ENCODE peak calls at places on chromosome 1, in eight cellular contexts. U is H1, W is stomach, L is upper lobe of left lung, Z is K562, H is HCT116, M is breast epithelium, Y is prostate gland. B is an unnamed sample.

GRCh38 chr1:165527673-165528072 is 16.1 kb upstream of the LRRC52 start:
- DNase-seq in U (no peak), W (no peak), L (no peak), Z (no peak), H (no peak), M (no peak), Y (no peak), B (no peak)

GRCh38 chr1:223133824-223134435 is 9.1 kb downstream of the TLR5 start:
- DNase-seq in U (peak; percentile 70), W (peak; percentile 91), L (peak; percentile 95), Z (peak; percentile 97), H (peak; percentile 74), M (peak; percentile 78), Y (peak; percentile 89), B (peak; percentile 80)

GRCh38 chr1:33273402-33273801 is 17.1 kb downstream of the ZNF362 start:
- DNase-seq in U (no peak), W (no peak), L (no peak), Z (no peak), H (no peak), M (no peak), Y (no peak), B (no peak)

GRCh38 chr1:228546541-228547463 is 59.6 kb downstream of the RNF187 start:
- DNase-seq in U (no peak), W (no peak), L (no peak), Z (no peak), H (no peak), M (peak; percentile 8), Y (no peak), B (no peak)

GRCh38 chr1:21232044-21232443 is 55.3 kb upstream of the EIF4G3 start:
- DNase-seq in U (no peak), W (peak; percentile 59), L (no peak), Z (peak; percentile 78), H (peak; percentile 26), M (no peak), Y (peak; percentile 58), B (peak; percentile 47)

GRCh38 chr1:24986372-24986979 is 56.4 kb upstream of the RUNX3 start:
- DNase-seq in U (no peak), W (no peak), L (no peak), Z (no peak), H (no peak), M (no peak), Y (no peak), B (no peak)

GRCh38 chr1:101613549-101613948 is 376.7 kb downstream of the S1PR1 start:
- DNase-seq in U (no peak), W (no peak), L (no peak), Z (no peak), H (no peak), M (no peak), Y (no peak), B (no peak)

GRCh38 chr1:15197591-15198447 is 44.3 kb downstream of the TMEM51 start:
- DNase-seq in U (no peak), W (no peak), L (no peak), Z (peak; percentile 48), H (no peak), M (no peak), Y (no peak), B (no peak)

GRCh38 chr1:244755673-244756072 is 79.8 kb upstream of the COX20 start:
- DNase-seq in U (no peak), W (no peak), L (no peak), Z (no peak), H (no peak), M (no peak), Y (no peak), B (no peak)

GRCh38 chr1:32954183-32954582 is 10.4 kb downstream of the RNF19B start:
- DNase-seq in U (no peak), W (no peak), L (no peak), Z (no peak), H (peak; percentile 28), M (no peak), Y (no peak), B (no peak)

GRCh38 chr1:52848423-52848822 is 5.9 kb downstream of the ZYG11A start:
- DNase-seq in U (no peak), W (no peak), L (no peak), Z (no peak), H (no peak), M (no peak), Y (no peak), B (no peak)

DNA sequence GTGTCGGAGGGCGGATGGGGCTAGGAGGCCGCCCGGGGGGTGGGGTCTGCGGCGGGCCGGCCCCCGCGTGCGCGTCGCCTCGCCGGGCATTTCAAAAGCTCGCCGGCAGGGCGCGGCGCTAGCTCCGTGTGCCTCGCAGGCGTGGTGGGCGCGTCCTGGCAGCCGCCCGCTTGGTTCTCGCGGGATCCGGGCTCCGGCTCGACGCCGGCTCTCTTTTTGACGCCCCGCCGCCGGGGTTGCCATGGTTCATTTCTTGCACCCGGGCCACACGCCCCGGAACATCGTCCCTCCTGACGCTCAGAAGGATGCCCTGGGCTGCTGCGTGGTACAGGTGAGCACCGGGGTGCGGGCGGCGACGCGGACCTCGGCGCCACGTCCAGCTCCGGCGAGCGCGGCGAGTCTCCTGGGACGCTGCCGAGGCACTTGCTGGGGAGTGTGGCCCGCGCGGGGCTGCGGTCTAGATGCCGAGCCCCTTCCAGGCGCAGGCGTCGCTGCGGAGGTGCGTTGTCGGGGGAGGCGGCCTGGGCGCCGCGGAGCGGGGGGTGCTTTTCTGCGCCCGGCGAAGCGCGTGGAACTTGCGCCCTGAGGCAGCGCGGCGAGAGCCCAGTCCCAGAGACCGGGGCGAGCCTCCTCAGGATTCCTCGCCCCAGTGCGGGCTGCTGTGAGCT is at the start of gene ZYG11A:
- DNase-seq in U (peak; percentile 56), W (peak; percentile 59), L (peak; percentile 93), Z (peak; percentile 97), H (no peak), M (no peak), Y (peak; percentile 36), B (peak; percentile 68)
- TF ChIP-seq POLR2AphosphoS5 in U (no peak), W (no peak), L (no peak), Z (peak; percentile 53), H (no peak), M (no peak), Y (no peak), B (no peak)

GRCh38 chr1:156571959-156572662 is at the start of gene IQGAP3:
- DNase-seq in U (no peak), W (peak; percentile 90), L (peak; percentile 93), Z (peak; percentile 90), H (peak; percentile 56), M (peak; percentile 77), Y (peak; percentile 78), B (peak; percentile 93)
- TF ChIP-seq POLR2A in U (no peak), W (no peak), L (no peak), Z (peak; percentile 71), H (peak; percentile 34), M (no peak), Y (no peak), B (no peak)

GRCh38 chr1:1291611-1292441 is 11.6 kb downstream of the SCNN1D start:
- DNase-seq in U (no peak), W (peak; percentile 88), L (peak; percentile 89), Z (peak; percentile 65), H (no peak), M (peak; percentile 77), Y (peak; percentile 86), B (peak; percentile 96)
- TF ChIP-seq POLR2AphosphoS5 in U (no peak), W (no peak), L (no peak), Z (no peak), H (no peak), M (no peak), Y (peak; percentile 18), B (no peak)

DNA sequence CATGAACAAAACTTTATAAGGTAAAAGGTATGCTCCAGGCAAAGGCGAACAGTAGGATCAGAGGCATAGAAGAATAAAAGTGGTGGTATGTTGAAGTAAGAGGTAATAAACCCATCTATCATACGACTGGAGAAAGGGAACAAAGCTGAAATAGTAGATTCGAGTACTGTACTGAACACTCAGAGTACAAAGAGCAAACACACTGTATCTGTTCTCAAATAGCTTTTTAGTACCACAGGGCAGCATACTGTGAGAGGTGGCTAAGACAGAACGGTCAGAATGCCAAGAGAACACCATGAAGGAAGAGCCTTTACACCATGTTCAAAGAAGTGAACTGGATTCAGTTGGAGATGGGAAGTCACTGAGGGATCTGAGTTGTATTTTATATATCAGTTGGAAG is 83.2 kb downstream of the EPS15 start:
- DNase-seq in U (no peak), W (no peak), L (no peak), Z (no peak), H (no peak), M (no peak), Y (no peak), B (no peak)
- TF ChIP-seq POLR2A in U (no peak), W (no peak), L (no peak), Z (no peak), H (no peak), M (no peak), Y (no peak), B (no peak)

GRCh38 chr1:20087668-20088067 is 17.7 kb downstream of the PLA2G5 start:
- DNase-seq in U (no peak), W (no peak), L (no peak), Z (peak; percentile 59), H (no peak), M (no peak), Y (no peak), B (no peak)
- TF ChIP-seq POLR2AphosphoS5 in U (no peak), W (no peak), L (no peak), Z (no peak), H (no peak), M (no peak), Y (no peak), B (no peak)

GRCh38 chr1:151347523-151348246 is 633 bp upstream of the RFX5 start:
- DNase-seq in U (no peak), W (no peak), L (no peak), Z (no peak), H (no peak), M (no peak), Y (no peak), B (no peak)

GRCh38 chr1:151343587-151343986 is 3.5 kb downstream of the RFX5 start:
- DNase-seq in U (no peak), W (no peak), L (no peak), Z (no peak), H (no peak), M (no peak), Y (no peak), B (no peak)

GRCh38 chr1:151342562-151342961 is 4.5 kb downstream of the RFX5 start:
- DNase-seq in U (no peak), W (no peak), L (no peak), Z (no peak), H (no peak), M (no peak), Y (no peak), B (no peak)

GRCh38 chr1:151346082-151346768 is 827 bp downstream of the RFX5 start:
- DNase-seq in U (no peak), W (no peak), L (no peak), Z (peak; percentile 22), H (no peak), M (no peak), Y (no peak), B (no peak)

DNA sequence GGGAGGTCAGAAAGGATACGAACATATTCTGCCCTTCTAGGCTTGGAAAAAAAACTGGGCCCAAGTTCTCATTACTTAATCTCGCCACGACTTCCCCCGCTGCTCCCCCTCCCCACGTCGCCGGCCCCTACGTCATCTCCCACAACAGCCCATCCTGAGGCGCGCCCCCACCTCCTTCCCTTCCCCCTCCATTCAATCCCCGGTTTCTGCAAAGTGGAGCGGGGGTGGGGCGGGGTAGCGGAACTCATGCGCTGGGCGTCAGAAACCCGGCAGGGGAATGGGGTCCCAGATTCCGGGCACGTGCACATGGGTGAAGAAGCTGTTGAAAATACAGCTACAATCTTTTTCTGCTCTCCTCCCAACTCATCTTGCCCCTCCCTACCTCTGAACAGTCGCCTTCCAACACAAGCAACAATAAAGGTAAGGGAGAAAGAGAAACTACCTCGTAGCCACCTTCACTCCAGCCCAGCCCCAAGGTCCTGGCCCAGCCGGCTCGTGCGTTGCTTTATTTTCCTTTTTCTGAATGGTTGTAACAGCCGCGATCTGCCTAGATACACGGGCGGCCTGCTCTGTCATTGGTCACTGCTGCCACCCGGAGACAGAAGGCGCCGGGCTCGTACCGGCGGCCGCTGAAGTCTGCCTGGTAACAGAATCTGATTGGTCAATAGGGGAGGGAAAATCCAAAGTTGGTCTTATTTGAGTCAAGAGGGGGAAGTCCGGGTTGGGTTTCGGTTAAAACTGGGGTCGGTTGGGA is at the start of gene RFX5:
- DNase-seq in U (peak; percentile 98), W (peak; percentile 96), L (peak; percentile 90), Z (peak; percentile 97), H (peak; percentile 98), M (peak; percentile 94), Y (peak; percentile 95), B (peak; percentile 75)
- TF ChIP-seq POLR2A in U (peak; percentile 82), W (no peak), L (peak; percentile 78), Z (peak; percentile 82), H (peak; percentile 57), M (peak; percentile 21), Y (no peak), B (peak; percentile 78)

B was measured in GM12891.